ENCODE peak calls at places on chromosome 3, in five cellular contexts. B is CD4-positive, alpha-beta memory T cell; T is PC-9; L is uterus; C is psoas muscle. H is an unnamed sample. For H3K36me3 and H3K4me1, the result is how much of the 10 kb centered on the place peaks cover.

GRCh38 chr3:57862894-57863293 is 106.8 kb downstream of the SLMAP start:
- DNase-seq in C (no peak), L (no peak), B (no peak), T (no peak), H (no peak)

GRCh38 chr3:196268270-196269163 is 19.0 kb downstream of the PCYT1A start:
- DNase-seq in T (peak), L (no peak), C (no peak), B (no peak), H (no peak)

GRCh38 chr3:64105816-64106215 is 82.5 kb upstream of the PSMD6 start:
- DNase-seq in L (no peak), C (no peak), T (no peak), B (no peak), H (no peak)

GRCh38 chr3:122784436-122784835 is 9.2 kb downstream of the HSPBAP1 start:
- DNase-seq in T (no peak), C (no peak), L (no peak), B (no peak), H (no peak)

GRCh38 chr3:44338010-44338827 is at the start of gene TCAIM:
- DNase-seq in B (peak), L (peak), T (peak), C (peak), H (peak)

GRCh38 chr3:141482250-141482937 is 4.4 kb upstream of the RASA2 start:
- DNase-seq in C (no peak), B (no peak), L (no peak), T (peak), H (no peak)

GRCh38 chr3:194075802-194076460 is 60.0 kb upstream of the HES1 start:
- DNase-seq in B (no peak), T (peak), C (no peak), L (no peak), H (no peak)

GRCh38 chr3:43499256-43499655 is 122.6 kb downstream of the ANO10 start:
- DNase-seq in T (no peak), C (no peak), L (no peak), B (no peak), H (no peak)

GRCh38 chr3:37989821-37990480 is 635 bp upstream of the VILL start:
- DNase-seq in T (no peak), B (no peak), L (no peak), C (no peak), H (no peak)

GRCh38 chr3:150733936-150734794 is 28.8 kb downstream of the SIAH2 start:
- DNase-seq in C (no peak), L (no peak), T (no peak), B (no peak), H (no peak)

GRCh38 chr3:36579746-36580145 is 184.6 kb downstream of the DCLK3 start:
- DNase-seq in C (no peak), T (no peak), L (no peak), B (no peak), H (no peak)

GRCh38 chr3:81947359-81947758 is 185.9 kb upstream of the GBE1 start:
- DNase-seq in B (no peak), T (peak), C (no peak), L (no peak), H (no peak)

GRCh38 chr3:193367868-193368267 is 10.7 kb downstream of the ATP13A5 start:
- DNase-seq in L (no peak), C (no peak), T (no peak), B (no peak), H (no peak)

GRCh38 chr3:66499881-66500574 is 794 bp downstream of the LRIG1 start:
- DNase-seq in L (peak), C (peak), B (peak), T (no peak), H (peak)

GRCh38 chr3:15645740-15646490 is 44.4 kb downstream of the BTD start:
- DNase-seq in C (peak), B (no peak), T (peak), L (peak), H (no peak)

GRCh38 chr3:138457863-138458735 is 23.7 kb downstream of the ESYT3 start:
- DNase-seq in B (no peak), T (no peak), L (no peak), C (no peak), H (no peak)

GRCh38 chr3:40258555-40258954 is 51.0 kb upstream of the EIF1B start:
- DNase-seq in C (no peak), B (no peak), L (no peak), T (peak), H (no peak)

GRCh38 chr3:192825657-192826200 is 91.9 kb downstream of the MB21D2 start:
- DNase-seq in C (no peak), L (no peak), B (no peak), T (no peak), H (no peak)

GRCh38 chr3:134338201-134338512 is 36.1 kb downstream of the AMOTL2 start:
- DNase-seq in B (no peak), C (no peak), L (no peak), T (no peak), H (no peak)

GRCh38 chr3:157429703-157430102 is 6.9 kb upstream of the PTX3 start:
- DNase-seq in T (no peak), C (no peak), L (no peak), B (no peak), H (no peak)

GRCh38 chr3:10717756-10718155 is 98.3 kb upstream of the SLC6A11 start:
- DNase-seq in L (no peak), C (no peak), B (no peak), T (no peak), H (no peak)

GRCh38 chr3:86793786-86794185 is 197.2 kb downstream of the VGLL3 start:
- DNase-seq in L (no peak), C (no peak), T (peak), B (no peak), H (no peak)

GRCh38 chr3:48930590-48930989 is 11.9 kb downstream of the ARIH2 start:
- DNase-seq in L (no peak), C (no peak), B (no peak), T (no peak), H (no peak)
- H3K36me3 ChIP-seq in L (under half), C (half or more), B (under half), T (under half), H (under half)

GRCh38 chr3:186189492-186189891 is 80.6 kb upstream of the ETV5 start:
- DNase-seq in L (no peak), C (no peak), B (no peak), T (no peak), H (no peak)

GRCh38 chr3:186198442-186198841 is 89.6 kb upstream of the ETV5 start:
- DNase-seq in B (no peak), C (no peak), T (no peak), L (no peak), H (no peak)

GRCh38 chr3:186194451-186194811 is 85.5 kb upstream of the ETV5 start:
- DNase-seq in T (no peak), B (no peak), L (no peak), C (no peak), H (no peak)

GRCh38 chr3:186192823-186193222 is 83.9 kb upstream of the ETV5 start:
- DNase-seq in C (no peak), T (no peak), L (no peak), B (no peak), H (no peak)

GRCh38 chr3:186193534-186194450 is 84.9 kb upstream of the ETV5 start:
- DNase-seq in B (no peak), L (no peak), T (no peak), C (no peak), H (no peak)
- H3K4me3 ChIP-seq in B (no peak), L (no peak), T (no peak), C (peak), H (no peak)

GRCh38 chr3:172257638-172258400 is 190.4 kb downstream of the GHSR start:
- DNase-seq in L (no peak), B (no peak), C (no peak), T (no peak), H (no peak)
- H3K4me1 ChIP-seq in L (under half), B (under half), C (half or more), T (half or more), H (under half)

GRCh38 chr3:174062923-174063322 is 665.4 kb downstream of the NLGN1 start:
- DNase-seq in L (no peak), B (no peak), C (no peak), T (no peak), H (no peak)

GRCh38 chr3:174072675-174073074 is 675.1 kb downstream of the NLGN1 start:
- DNase-seq in T (no peak), L (no peak), B (no peak), C (no peak), H (no peak)

GRCh38 chr3:174068035-174068434 is 670.5 kb downstream of the NLGN1 start:
- DNase-seq in B (no peak), L (no peak), C (no peak), T (no peak), H (no peak)
- H3K36me3 ChIP-seq in B (under half), L (under half), C (under half), T (under half), H (under half)

GRCh38 chr3:100463646-100464155 is 28.7 kb upstream of the TMEM45A start:
- DNase-seq in B (no peak), C (no peak), L (no peak), T (no peak), H (no peak)

GRCh38 chr3:100468676-100469075 is 23.7 kb upstream of the TMEM45A start:
- DNase-seq in C (no peak), L (no peak), T (no peak), B (no peak), H (no peak)

GRCh38 chr3:100463002-100463401 is 29.4 kb upstream of the TMEM45A start:
- DNase-seq in T (peak), C (no peak), L (no peak), B (no peak), H (no peak)

GRCh38 chr3:100467133-100467532 is 25.3 kb upstream of the TMEM45A start:
- DNase-seq in L (no peak), C (no peak), T (no peak), B (no peak), H (no peak)

GRCh38 chr3:100465871-100466777 is 26.3 kb upstream of the TMEM45A start:
- DNase-seq in L (no peak), T (no peak), C (no peak), B (no peak), H (no peak)
- H3K4me3 ChIP-seq in L (no peak), T (no peak), C (no peak), B (no peak), H (no peak)

H was measured in lung.